ENCODE peak calls at places on chromosomes 11 and 22, in six cellular contexts. Q is nephron progenitor cell, H is GM20000, T is psoas muscle, E is choroid plexus epithelial cell, U is fibroblast of mammary gland. G is an unnamed sample.

GRCh38 chr11:10496296-10496936 is 41.4 kb downstream of the AMPD3 start:
- DNase-seq in E (no peak), H (no peak), Q (no peak), T (no peak), U (no peak), G (no peak)

GRCh38 chr11:122478986-122479385 is 176.5 kb upstream of the UBASH3B start:
- DNase-seq in Q (no peak), E (no peak), H (no peak), T (no peak), U (peak; percentile 9), G (no peak)

GRCh38 chr11:36431429-36432092 is 78.5 kb downstream of the TRAF6 start:
- DNase-seq in E (peak; percentile 99), Q (no peak), H (no peak), T (no peak), U (peak; percentile 95), G (no peak)

GRCh38 chr11:15690326-15690725 is 575.6 kb downstream of the INSC start:
- DNase-seq in Q (no peak), E (no peak), T (no peak), U (no peak), H (no peak), G (no peak)

GRCh38 chr11:133386262-133386661 is 146.0 kb downstream of the OPCML start:
- DNase-seq in H (no peak), Q (no peak), U (no peak), T (no peak), E (no peak), G (no peak)

GRCh38 chr11:134275534-134276395 is at the start of gene GLB1L3:
- DNase-seq in U (no peak), T (peak; percentile 56), E (peak; percentile 29), Q (peak; percentile 71), H (peak; percentile 76), G (peak; percentile 84)

GRCh38 chr11:69208190-69209037 is 52.7 kb downstream of the SMIM38 start:
- DNase-seq in E (no peak), H (no peak), U (no peak), Q (no peak), T (no peak), G (peak; percentile 64)

GRCh38 chr11:32002311-32002710 is 88.6 kb upstream of the RCN1 start:
- DNase-seq in T (no peak), Q (no peak), H (no peak), U (no peak), E (no peak), G (no peak)

GRCh38 chr11:59550842-59551650 is 39.7 kb downstream of the OR4D9 start:
- DNase-seq in T (peak; percentile 84), E (peak; percentile 93), H (peak; percentile 32), U (peak; percentile 95), Q (peak; percentile 79), G (peak; percentile 89)

GRCh38 chr11:21888814-21889213 is 304.1 kb upstream of the ANO5 start:
- DNase-seq in H (no peak), U (peak; percentile 0), E (peak; percentile 12), T (no peak), Q (no peak), G (no peak)

GRCh38 chr11:124394408-124394807 is 4.4 kb downstream of the OR8B3 start:
- DNase-seq in E (peak; percentile 59), U (peak; percentile 45), H (no peak), Q (no peak), T (no peak), G (no peak)

GRCh38 chr22:45960477-45961386 is 16.2 kb downstream of the WNT7B start:
- DNase-seq in U (no peak), E (peak; percentile 31), H (no peak), T (no peak), Q (no peak), G (no peak)

GRCh38 chr11:94545641-94546470 is 2.1 kb downstream of the FUT4 start:
- DNase-seq in Q (no peak), H (no peak), E (no peak), U (no peak), T (no peak), G (no peak)

GRCh38 chr22:44815099-44816070 is 63.0 kb downstream of the ARHGAP8 start:
- DNase-seq in H (no peak), U (no peak), E (no peak), T (peak; percentile 27), Q (no peak), G (no peak)

GRCh38 chr22:22110548-22111266 is 128.1 kb upstream of the TOP3B start:
- DNase-seq in U (peak; percentile 57), E (peak; percentile 76), Q (peak; percentile 60), T (no peak), H (peak; percentile 84), G (peak; percentile 84)

DNA sequence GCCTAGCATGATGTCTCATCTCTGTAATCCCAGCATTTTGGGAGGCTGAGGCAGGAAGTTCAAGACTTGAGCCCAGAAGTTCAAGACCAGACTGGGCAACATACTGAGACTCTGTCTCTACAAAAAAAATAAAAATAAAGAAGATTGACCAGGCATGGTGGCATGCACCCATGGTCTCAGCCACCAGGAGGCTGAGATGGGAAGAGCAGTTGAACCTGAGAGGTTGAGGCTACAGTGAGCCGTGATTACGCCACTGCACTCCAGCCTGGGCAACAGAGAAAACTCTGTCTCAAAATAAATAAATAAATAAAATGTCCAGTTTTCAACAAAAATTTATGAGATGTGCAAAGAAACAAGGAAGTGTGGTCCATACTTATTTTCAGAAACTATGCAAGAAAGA is 28.3 kb downstream of the EFCAB6 start:
- DNase-seq in U (no peak), Q (no peak), T (no peak), H (no peak), E (peak; percentile 8), G (no peak)
- TF ChIP-seq CTCF in U (peak; percentile 17), Q (no peak), T (no peak), H (no peak), E (peak; percentile 36), G (no peak)

GRCh38 chr22:17597217-17597616 is 31.3 kb downstream of the ATP6V1E1 start:
- DNase-seq in E (peak; percentile 38), U (no peak), H (no peak), Q (no peak), T (no peak), G (no peak)

GRCh38 chr22:17598318-17598717 is 30.2 kb downstream of the ATP6V1E1 start:
- DNase-seq in Q (no peak), E (no peak), U (no peak), T (no peak), H (no peak), G (no peak)

GRCh38 chr22:17601031-17601430 is 27.5 kb downstream of the ATP6V1E1 start:
- DNase-seq in T (no peak), U (no peak), Q (no peak), H (no peak), E (no peak), G (no peak)

GRCh38 chr22:17592201-17592600 is 28.9 kb downstream of the SLC25A18 start:
- DNase-seq in Q (no peak), T (no peak), U (no peak), E (no peak), H (no peak), G (no peak)

DNA sequence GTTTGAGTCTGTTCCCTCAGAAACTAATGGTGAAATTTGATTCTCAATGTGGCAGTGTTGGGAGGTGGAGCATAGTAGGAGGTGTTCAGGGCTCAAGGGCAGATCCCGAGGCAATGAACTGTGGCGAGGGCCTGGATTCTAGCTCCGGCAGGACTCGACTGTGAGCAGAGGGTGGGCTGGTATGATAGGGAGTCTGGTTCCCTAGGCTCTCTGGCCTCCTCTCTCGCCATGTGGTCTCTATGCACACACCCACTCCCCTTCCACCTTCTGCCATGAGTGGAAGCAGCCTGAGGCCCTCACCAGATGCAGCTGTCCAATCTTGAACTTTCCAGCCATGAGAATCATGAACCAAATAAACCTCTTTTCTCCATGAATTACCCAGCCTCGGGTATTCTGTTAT is 32.3 kb downstream of the ATP6V1E1 start:
- DNase-seq in E (no peak), T (no peak), H (no peak), U (no peak), Q (no peak), G (no peak)
- TF ChIP-seq CTCF in E (no peak), T (no peak), H (no peak), U (no peak), Q (no peak), G (no peak)

GRCh38 chr11:75270896-75271415 is 30.4 kb downstream of the TPBGL start:
- DNase-seq in Q (no peak), U (peak; percentile 31), T (peak; percentile 23), H (no peak), E (peak; percentile 50), G (no peak)
- TF ChIP-seq CTCF in Q (peak; percentile 20), U (peak; percentile 45), T (no peak), H (no peak), E (peak; percentile 64), G (peak; percentile 47)

GRCh38 chr11:74225565-74225964 is 54.5 kb downstream of the PPME1 start:
- DNase-seq in Q (no peak), T (no peak), H (no peak), U (no peak), E (no peak), G (no peak)

GRCh38 chr11:74232316-74232950 is 61.3 kb downstream of the PPME1 start:
- DNase-seq in T (no peak), Q (no peak), H (no peak), U (no peak), E (peak; percentile 47), G (no peak)

GRCh38 chr11:74221816-74222215 is 50.7 kb downstream of the PPME1 start:
- DNase-seq in Q (no peak), T (no peak), H (no peak), U (no peak), E (no peak), G (no peak)

GRCh38 chr11:74226907-74227306 is 55.8 kb downstream of the PPME1 start:
- DNase-seq in E (no peak), U (no peak), H (no peak), Q (no peak), T (no peak), G (no peak)
- TF ChIP-seq CTCF in E (no peak), U (no peak), H (no peak), Q (no peak), T (no peak), G (no peak)

GRCh38 chr11:17735823-17736772 is 1.5 kb downstream of the KCNC1 start:
- DNase-seq in T (peak; percentile 48), U (no peak), H (no peak), E (no peak), Q (peak; percentile 46), G (no peak)
- TF ChIP-seq CTCF in T (peak; percentile 15), U (no peak), H (no peak), E (no peak), Q (peak; percentile 43), G (peak; percentile 45)

DNA sequence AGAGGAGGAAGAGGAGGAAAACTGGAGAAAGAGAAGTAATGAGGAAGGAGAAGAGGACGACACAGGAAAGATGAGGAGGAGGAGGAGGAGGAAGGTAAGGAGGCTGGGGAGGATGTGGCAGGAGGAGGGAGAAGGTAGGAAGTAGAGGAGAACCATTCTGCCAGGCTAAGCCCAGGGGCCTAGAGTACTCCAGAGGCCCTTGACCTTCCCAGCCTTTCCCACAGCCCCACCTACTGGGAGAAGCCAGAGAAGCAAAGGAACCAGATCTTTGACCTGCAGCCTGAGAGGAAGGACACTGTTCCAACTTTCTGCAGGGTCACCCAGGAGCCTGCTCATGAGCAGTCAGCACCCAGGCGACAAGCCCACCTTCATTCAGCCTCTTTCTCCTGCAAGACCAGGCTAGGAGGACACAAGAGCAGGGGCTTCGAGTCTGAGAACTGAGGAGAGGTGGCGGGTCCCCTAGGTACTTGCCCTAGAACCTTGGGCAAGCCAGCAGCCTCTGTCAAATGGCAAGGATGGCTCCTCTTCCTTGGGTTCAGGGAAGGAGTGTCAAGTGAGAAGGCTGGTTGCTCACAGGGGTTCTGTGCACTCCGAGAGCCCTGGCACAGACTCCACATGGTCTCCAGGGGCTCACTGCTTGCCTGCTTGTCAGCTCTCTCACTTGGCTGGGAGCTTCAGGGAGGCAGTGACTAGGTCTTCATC is 27.9 kb upstream of the OAF start:
- DNase-seq in T (peak; percentile 80), U (peak; percentile 72), Q (peak; percentile 50), H (no peak), E (no peak), G (peak; percentile 57)
- TF ChIP-seq CTCF in T (no peak), U (peak; percentile 62), Q (peak; percentile 44), H (no peak), E (peak; percentile 39), G (peak; percentile 26)

G was measured in osteocyte.